ENCODE peak calls at places on chromosomes 13 and 19, in six cellular contexts. M is CD8-positive, alpha-beta T cell; B is Peyer's patch; J is heart left ventricle; L is keratinocyte; P is A673. O is an unnamed sample. For H3K9me3, the result is how much of the 10 kb centered on the place peaks cover.

GRCh38 chr13:41700790-41701310 is 243.5 kb downstream of the RGCC start:
- DNase-seq in M (no peak), B (no peak), J (peak), L (no peak), P (peak), O (no peak)

GRCh38 chr19:708154-709141 is at the start of gene PALM:
- DNase-seq in M (no peak), B (no peak), J (peak), L (no peak), P (peak), O (peak)

GRCh38 chr19:19109601-19110000 is 28.7 kb downstream of the TMEM161A start:
- DNase-seq in M (no peak), B (no peak), J (no peak), L (no peak), P (no peak), O (peak)

GRCh38 chr19:17205237-17206140 is 9.7 kb upstream of the USE1 start:
- DNase-seq in M (peak), B (peak), J (peak), L (no peak), P (peak), O (peak)

GRCh38 chr19:43619262-43620060 is at the start of gene ZNF428:
- DNase-seq in M (peak), B (peak), J (peak), L (peak), P (peak), O (peak)

GRCh38 chr13:110331362-110331761 is 24.3 kb downstream of the COL4A2 start:
- DNase-seq in M (no peak), B (no peak), J (no peak), L (no peak), P (no peak), O (no peak)

GRCh38 chr13:42354246-42355117 is 82.5 kb downstream of the AKAP11 start:
- DNase-seq in M (peak), B (no peak), J (no peak), L (no peak), P (peak), O (peak)

GRCh38 chr13:49610176-49610575 is 18.1 kb upstream of the ARL11 start:
- DNase-seq in M (no peak), B (no peak), J (no peak), L (no peak), P (no peak), O (peak)

GRCh38 chr13:40389081-40389641 is 277.3 kb downstream of the FOXO1 start:
- DNase-seq in M (peak), B (no peak), J (no peak), L (no peak), P (no peak), O (no peak)

GRCh38 chr13:93270769-93271753 is 44.5 kb downstream of the GPC6 start:
- DNase-seq in M (no peak), B (no peak), J (no peak), L (no peak), P (peak), O (peak)

GRCh38 chr13:109712187-109712601 is 74.2 kb downstream of the IRS2 start:
- DNase-seq in M (no peak), B (no peak), J (no peak), L (no peak), P (no peak), O (no peak)

GRCh38 chr13:95185311-95185710 is 115.9 kb downstream of the ABCC4 start:
- DNase-seq in M (no peak), B (no peak), J (no peak), L (no peak), P (no peak), O (no peak)

GRCh38 chr13:97844151-97844550 is 109.3 kb upstream of the IPO5 start:
- DNase-seq in M (no peak), B (no peak), J (no peak), L (no peak), P (no peak), O (no peak)

GRCh38 chr13:24727731-24728601 is 36.0 kb upstream of the RNF17 start:
- DNase-seq in M (peak), B (no peak), J (peak), L (peak), P (peak), O (peak)

GRCh38 chr13:83622422-83622784 is 259.9 kb downstream of the SLITRK1 start:
- DNase-seq in M (no peak), B (no peak), J (no peak), L (no peak), P (no peak), O (no peak)

GRCh38 chr19:56324425-56324824 is 9.8 kb upstream of the ZSCAN5A start:
- DNase-seq in M (no peak), B (no peak), J (no peak), L (no peak), P (no peak), O (no peak)

GRCh38 chr19:28701491-28701890 is 511.5 kb downstream of the UQCRFS1 start:
- DNase-seq in M (no peak), B (no peak), J (no peak), L (no peak), P (no peak), O (no peak)

GRCh38 chr13:84994582-84994981 is 804.6 kb downstream of the SLITRK6 start:
- DNase-seq in M (no peak), B (no peak), J (no peak), L (no peak), P (no peak), O (no peak)

GRCh38 chr13:111187879-111188643 is 73.0 kb downstream of the ARHGEF7 start:
- DNase-seq in M (no peak), B (no peak), J (no peak), L (peak), P (no peak), O (peak)

GRCh38 chr13:25267715-25268114 is 19.6 kb downstream of the MTMR6 start:
- DNase-seq in M (no peak), B (no peak), J (no peak), L (no peak), P (peak), O (no peak)

GRCh38 chr19:245457-245856 is 45.7 kb downstream of the PLPP2 start:
- DNase-seq in M (no peak), B (no peak), J (no peak), L (no peak), P (no peak), O (no peak)

GRCh38 chr19:41701401-41702075 is 6.9 kb upstream of the CEACAM5 start:
- DNase-seq in M (no peak), B (no peak), J (no peak), L (no peak), P (peak), O (no peak)

GRCh38 chr19:48500830-48501445 is 10.7 kb downstream of the LMTK3 start:
- DNase-seq in M (no peak), B (no peak), J (no peak), L (no peak), P (no peak), O (no peak)

GRCh38 chr19:49855277-49855675 is 4.3 kb downstream of the PTOV1 start:
- DNase-seq in M (no peak), B (peak), J (no peak), L (no peak), P (no peak), O (no peak)

GRCh38 chr19:7500811-7501450 is 12.1 kb upstream of the PEX11G start:
- DNase-seq in M (no peak), B (peak), J (no peak), L (no peak), P (peak), O (no peak)

GRCh38 chr13:44293908-44294735 is 79.5 kb upstream of the SERP2 start:
- DNase-seq in M (no peak), B (no peak), J (no peak), L (no peak), P (no peak), O (peak)

GRCh38 chr19:3346677-3347353 is 19.6 kb upstream of the NFIC start:
- DNase-seq in M (no peak), B (no peak), J (peak), L (no peak), P (peak), O (peak)

GRCh38 chr19:57905258-57905657 is 11.1 kb downstream of the ZNF417 start:
- DNase-seq in M (no peak), B (no peak), J (no peak), L (no peak), P (no peak), O (no peak)

GRCh38 chr19:57907394-57907793 is 9.0 kb downstream of the ZNF417 start:
- DNase-seq in M (no peak), B (no peak), J (no peak), L (no peak), P (no peak), O (no peak)

GRCh38 chr19:57903298-57904174 is 12.9 kb downstream of the ZNF417 start:
- DNase-seq in M (no peak), B (peak), J (no peak), L (no peak), P (peak), O (peak)
- H3K9me3 ChIP-seq in M (under half), B (under half), J (under half), L (under half), P (under half), O (under half)

GRCh38 chr19:11541238-11541637 is 2.6 kb downstream of the CNN1 start:
- DNase-seq in M (no peak), B (no peak), J (no peak), L (no peak), P (no peak), O (no peak)
- H3K27ac ChIP-seq in M (no peak), B (no peak), J (no peak), L (no peak), P (no peak), O (peak)

GRCh38 chr13:27961227-27962085 is 7.7 kb downstream of the CDX2 start:
- DNase-seq in M (no peak), B (no peak), J (no peak), L (no peak), P (no peak), O (no peak)
- H3K4me3 ChIP-seq in M (no peak), B (peak), J (peak), L (no peak), P (peak), O (peak)

GRCh38 chr13:19171563-19171962 is 10.1 kb downstream of the TUBA3C start:
- DNase-seq in M (no peak), B (no peak), J (no peak), L (no peak), P (no peak), O (no peak)
- H3K9me3 ChIP-seq in M (under half), B (under half), J (under half), L (under half), P (under half), O (under half)

DNA sequence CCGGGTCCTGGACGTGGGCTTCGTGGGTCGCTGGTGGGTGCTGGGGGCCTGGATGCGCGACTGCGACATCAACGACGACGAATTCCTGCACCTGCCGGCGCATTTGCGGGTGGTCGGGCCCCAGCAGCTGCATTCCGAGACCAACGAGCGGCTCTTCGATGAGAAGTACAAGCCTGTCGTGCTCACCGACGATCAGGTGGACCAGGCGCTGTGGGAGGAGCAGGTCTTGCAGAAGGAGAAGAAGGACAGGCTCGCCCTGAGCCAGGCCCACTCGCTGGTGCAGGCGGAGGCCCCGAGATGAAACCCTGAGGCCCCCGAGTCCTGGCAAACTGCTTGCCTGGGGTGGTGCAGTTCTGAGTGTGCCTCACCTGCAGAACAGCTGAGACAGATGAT is 787 bp downstream of the TIMM29 start:
- DNase-seq in M (no peak), B (peak), J (no peak), L (no peak), P (no peak), O (no peak)
- H3K27ac ChIP-seq in M (peak), B (peak), J (no peak), L (no peak), P (peak), O (peak)

GRCh38 chr19:21474671-21475181 is 30.7 kb upstream of the ZNF429 start:
- DNase-seq in M (peak), B (peak), J (peak), L (no peak), P (no peak), O (peak)
- H3K4me3 ChIP-seq in M (peak), B (no peak), J (peak), L (no peak), P (no peak), O (peak)

GRCh38 chr13:113646921-113647340 is 11.1 kb downstream of the ATP4B start:
- DNase-seq in M (no peak), B (peak), J (no peak), L (no peak), P (no peak), O (no peak)

GRCh38 chr13:113648218-113648615 is 9.8 kb downstream of the ATP4B start:
- DNase-seq in M (no peak), B (peak), J (peak), L (no peak), P (no peak), O (no peak)

GRCh38 chr13:113646376-113646775 is 11.6 kb downstream of the ATP4B start:
- DNase-seq in M (no peak), B (peak), J (peak), L (no peak), P (peak), O (no peak)

GRCh38 chr13:113649212-113649611 is 8.8 kb downstream of the ATP4B start:
- DNase-seq in M (no peak), B (peak), J (peak), L (no peak), P (no peak), O (no peak)

GRCh38 chr13:113647351-113648217 is 10.4 kb downstream of the ATP4B start:
- DNase-seq in M (no peak), B (peak), J (peak), L (no peak), P (peak), O (no peak)
- H3K9me3 ChIP-seq in M (under half), B (under half), J (under half), L (under half), P (under half), O (under half)